ENCODE peak calls at places on chromosomes 5 and 9, in seven cellular contexts. One of them, this sample, is unnamed.

GRCh38 chr5:93583799-93584530 is 943 bp downstream of the NR2F1 start:
- DNase-seq in GM23248: peak
- DNase-seq in uterus: peak
- DNase-seq in body of pancreas: peak
- DNase-seq in GM23338: peak
- DNase-seq in A673: peak
- DNase-seq in CD4-positive, CD25-positive, alpha-beta regulatory T cell: no peak
- DNase-seq in this sample: peak

GRCh38 chr9:80175286-80175906 is 603.6 kb downstream of the TLE4 start:
- DNase-seq in CD4-positive, CD25-positive, alpha-beta regulatory T cell: no peak
- DNase-seq in GM23338: peak
- DNase-seq in uterus: no peak
- DNase-seq in body of pancreas: peak
- DNase-seq in A673: peak
- DNase-seq in GM23248: peak
- DNase-seq in this sample: no peak

GRCh38 chr5:109247943-109248342 is 161.8 kb downstream of the PJA2 start:
- DNase-seq in CD4-positive, CD25-positive, alpha-beta regulatory T cell: no peak
- DNase-seq in uterus: no peak
- DNase-seq in GM23248: no peak
- DNase-seq in body of pancreas: no peak
- DNase-seq in GM23338: no peak
- DNase-seq in A673: no peak
- DNase-seq in this sample: no peak

GRCh38 chr9:86822006-86822405 is 125.3 kb downstream of the GAS1 start:
- DNase-seq in GM23338: no peak
- DNase-seq in GM23248: no peak
- DNase-seq in uterus: no peak
- DNase-seq in body of pancreas: no peak
- DNase-seq in CD4-positive, CD25-positive, alpha-beta regulatory T cell: no peak
- DNase-seq in A673: no peak
- DNase-seq in this sample: no peak

GRCh38 chr9:98247826-98248657 is 7.4 kb downstream of the TBC1D2 start:
- DNase-seq in GM23248: peak
- DNase-seq in CD4-positive, CD25-positive, alpha-beta regulatory T cell: no peak
- DNase-seq in body of pancreas: no peak
- DNase-seq in uterus: no peak
- DNase-seq in GM23338: no peak
- DNase-seq in A673: no peak
- DNase-seq in this sample: no peak

GRCh38 chr5:123089572-123089970 is 530 bp downstream of the PRDM6 start:
- DNase-seq in uterus: no peak
- DNase-seq in A673: no peak
- DNase-seq in GM23338: peak
- DNase-seq in GM23248: peak
- DNase-seq in CD4-positive, CD25-positive, alpha-beta regulatory T cell: no peak
- DNase-seq in body of pancreas: no peak
- DNase-seq in this sample: no peak

GRCh38 chr9:124132671-124133147 is 121.1 kb downstream of the LHX2 start:
- DNase-seq in uterus: no peak
- DNase-seq in GM23338: no peak
- DNase-seq in CD4-positive, CD25-positive, alpha-beta regulatory T cell: no peak
- DNase-seq in body of pancreas: no peak
- DNase-seq in GM23248: peak
- DNase-seq in A673: no peak
- DNase-seq in this sample: no peak

GRCh38 chr5:8908055-8908683 is 637.7 kb downstream of the SEMA5A start:
- DNase-seq in GM23338: peak
- DNase-seq in body of pancreas: peak
- DNase-seq in uterus: no peak
- DNase-seq in A673: peak
- DNase-seq in CD4-positive, CD25-positive, alpha-beta regulatory T cell: no peak
- DNase-seq in GM23248: peak
- DNase-seq in this sample: no peak

GRCh38 chr9:75775173-75775572 is 115.3 kb upstream of the PCSK5 start:
- DNase-seq in CD4-positive, CD25-positive, alpha-beta regulatory T cell: no peak
- DNase-seq in GM23248: no peak
- DNase-seq in uterus: no peak
- DNase-seq in GM23338: no peak
- DNase-seq in body of pancreas: no peak
- DNase-seq in A673: no peak
- DNase-seq in this sample: no peak

GRCh38 chr5:67494186-67494842 is 297.7 kb upstream of the CD180 start:
- DNase-seq in A673: no peak
- DNase-seq in body of pancreas: no peak
- DNase-seq in GM23338: no peak
- DNase-seq in uterus: peak
- DNase-seq in GM23248: peak
- DNase-seq in CD4-positive, CD25-positive, alpha-beta regulatory T cell: no peak
- DNase-seq in this sample: no peak

GRCh38 chr5:173319610-173320100 is 8.6 kb downstream of the STC2 start:
- DNase-seq in A673: no peak
- DNase-seq in body of pancreas: no peak
- DNase-seq in uterus: no peak
- DNase-seq in CD4-positive, CD25-positive, alpha-beta regulatory T cell: no peak
- DNase-seq in GM23248: no peak
- DNase-seq in GM23338: no peak
- DNase-seq in this sample: no peak

GRCh38 chr9:123727332-123727731 is 202.6 kb downstream of the DENND1A start:
- DNase-seq in GM23248: peak
- DNase-seq in CD4-positive, CD25-positive, alpha-beta regulatory T cell: no peak
- DNase-seq in GM23338: no peak
- DNase-seq in body of pancreas: no peak
- DNase-seq in A673: no peak
- DNase-seq in uterus: no peak
- DNase-seq in this sample: no peak

GRCh38 chr9:70466976-70467551 is 52.6 kb upstream of the KLF9 start:
- DNase-seq in uterus: no peak
- DNase-seq in CD4-positive, CD25-positive, alpha-beta regulatory T cell: no peak
- DNase-seq in body of pancreas: peak
- DNase-seq in GM23248: peak
- DNase-seq in A673: no peak
- DNase-seq in GM23338: no peak
- DNase-seq in this sample: no peak

GRCh38 chr5:149381261-149381985 is 2.3 kb upstream of the IL17B start:
- DNase-seq in body of pancreas: no peak
- DNase-seq in uterus: no peak
- DNase-seq in GM23338: no peak
- DNase-seq in CD4-positive, CD25-positive, alpha-beta regulatory T cell: no peak
- DNase-seq in GM23248: no peak
- DNase-seq in A673: no peak
- DNase-seq in this sample: no peak

GRCh38 chr5:170907758-170908157 is 45.9 kb downstream of the RANBP17 start:
- DNase-seq in A673: no peak
- DNase-seq in CD4-positive, CD25-positive, alpha-beta regulatory T cell: no peak
- DNase-seq in body of pancreas: no peak
- DNase-seq in uterus: no peak
- DNase-seq in GM23248: peak
- DNase-seq in GM23338: no peak
- DNase-seq in this sample: no peak

GRCh38 chr5:108729306-108729645 is 18.4 kb upstream of the FER start:
- DNase-seq in body of pancreas: no peak
- DNase-seq in uterus: no peak
- DNase-seq in CD4-positive, CD25-positive, alpha-beta regulatory T cell: no peak
- DNase-seq in GM23338: no peak
- DNase-seq in GM23248: no peak
- DNase-seq in A673: peak
- DNase-seq in this sample: no peak

GRCh38 chr5:131379723-131380122 is 115.9 kb downstream of the CDC42SE2 start:
- DNase-seq in body of pancreas: peak
- DNase-seq in CD4-positive, CD25-positive, alpha-beta regulatory T cell: peak
- DNase-seq in uterus: no peak
- DNase-seq in A673: peak
- DNase-seq in GM23248: no peak
- DNase-seq in GM23338: no peak
- DNase-seq in this sample: peak

GRCh38 chr9:92141144-92142129 is 26.2 kb upstream of the SPTLC1 start:
- DNase-seq in GM23338: peak
- DNase-seq in A673: no peak
- DNase-seq in CD4-positive, CD25-positive, alpha-beta regulatory T cell: no peak
- DNase-seq in body of pancreas: no peak
- DNase-seq in GM23248: peak
- DNase-seq in uterus: peak
- DNase-seq in this sample: no peak
- H3K4me3 ChIP-seq in GM23338: peak
- H3K4me3 ChIP-seq in A673: peak
- H3K4me3 ChIP-seq in CD4-positive, CD25-positive, alpha-beta regulatory T cell: peak
- H3K4me3 ChIP-seq in body of pancreas: no peak
- H3K4me3 ChIP-seq in GM23248: peak
- H3K4me3 ChIP-seq in uterus: peak
- H3K4me3 ChIP-seq in this sample: no peak

DNA sequence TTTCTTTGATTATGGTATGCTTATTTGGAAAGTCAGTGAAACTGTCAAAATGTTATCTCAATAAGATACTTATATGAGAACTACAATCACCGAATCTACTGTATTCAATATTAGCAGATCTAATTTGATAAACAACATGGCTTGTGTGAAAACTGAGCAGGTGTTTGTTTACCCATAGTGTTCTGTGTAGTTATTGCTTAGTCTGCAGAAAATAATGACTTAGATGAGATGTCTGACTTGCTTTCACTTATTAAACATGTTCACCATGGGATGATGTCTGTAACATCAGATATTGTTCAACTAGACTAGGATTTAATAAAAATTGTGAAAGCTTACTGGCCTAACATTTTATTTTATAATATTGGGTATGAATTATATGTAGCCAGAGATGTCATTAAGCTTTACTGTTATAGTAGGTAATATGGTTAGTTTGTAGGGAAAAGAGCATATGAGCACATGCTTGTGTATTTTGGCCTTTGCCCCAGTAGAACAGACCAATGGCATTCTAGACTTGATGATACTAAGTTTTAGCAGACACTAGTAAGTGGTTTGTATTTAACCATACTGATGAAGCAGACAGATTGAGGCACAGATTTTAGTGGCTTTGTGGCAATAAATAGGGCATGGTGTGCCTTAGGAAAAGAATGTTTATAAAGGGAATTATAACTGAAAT is 16.4 kb downstream of the SUB1 start:
- DNase-seq in uterus: no peak
- DNase-seq in GM23338: no peak
- DNase-seq in A673: no peak
- DNase-seq in GM23248: no peak
- DNase-seq in body of pancreas: no peak
- DNase-seq in CD4-positive, CD25-positive, alpha-beta regulatory T cell: no peak
- DNase-seq in this sample: no peak
- H3K27ac ChIP-seq in uterus: no peak
- H3K27ac ChIP-seq in GM23338: no peak
- H3K27ac ChIP-seq in A673: no peak
- H3K27ac ChIP-seq in GM23248: no peak
- H3K27ac ChIP-seq in body of pancreas: no peak
- H3K27ac ChIP-seq in CD4-positive, CD25-positive, alpha-beta regulatory T cell: peak
- H3K27ac ChIP-seq in this sample: no peak

GRCh38 chr9:69036799-69037198 is 1.2 kb downstream of the FXN start:
- DNase-seq in uterus: no peak
- DNase-seq in GM23248: no peak
- DNase-seq in body of pancreas: no peak
- DNase-seq in A673: no peak
- DNase-seq in GM23338: no peak
- DNase-seq in CD4-positive, CD25-positive, alpha-beta regulatory T cell: no peak
- DNase-seq in this sample: no peak

GRCh38 chr9:69044226-69045219 is 9.0 kb downstream of the FXN start:
- DNase-seq in GM23248: peak
- DNase-seq in body of pancreas: no peak
- DNase-seq in CD4-positive, CD25-positive, alpha-beta regulatory T cell: no peak
- DNase-seq in uterus: no peak
- DNase-seq in GM23338: peak
- DNase-seq in A673: no peak
- DNase-seq in this sample: no peak

GRCh38 chr9:69035438-69036316 is at the start of gene FXN:
- DNase-seq in GM23338: peak
- DNase-seq in CD4-positive, CD25-positive, alpha-beta regulatory T cell: peak
- DNase-seq in GM23248: peak
- DNase-seq in body of pancreas: peak
- DNase-seq in A673: peak
- DNase-seq in uterus: peak
- DNase-seq in this sample: peak

GRCh38 chr9:69036319-69036718 is 767 bp downstream of the FXN start:
- DNase-seq in CD4-positive, CD25-positive, alpha-beta regulatory T cell: no peak
- DNase-seq in GM23338: peak
- DNase-seq in body of pancreas: peak
- DNase-seq in A673: no peak
- DNase-seq in GM23248: peak
- DNase-seq in uterus: no peak
- DNase-seq in this sample: no peak

GRCh38 chr9:69040646-69041045 is 5.1 kb downstream of the FXN start:
- DNase-seq in GM23248: no peak
- DNase-seq in body of pancreas: no peak
- DNase-seq in GM23338: no peak
- DNase-seq in uterus: no peak
- DNase-seq in A673: no peak
- DNase-seq in CD4-positive, CD25-positive, alpha-beta regulatory T cell: no peak
- DNase-seq in this sample: no peak
- H3K4me3 ChIP-seq in GM23248: no peak
- H3K4me3 ChIP-seq in body of pancreas: no peak
- H3K4me3 ChIP-seq in GM23338: no peak
- H3K4me3 ChIP-seq in uterus: no peak
- H3K4me3 ChIP-seq in A673: no peak
- H3K4me3 ChIP-seq in CD4-positive, CD25-positive, alpha-beta regulatory T cell: no peak
- H3K4me3 ChIP-seq in this sample: no peak

GRCh38 chr5:154767537-154767936 is 12.4 kb downstream of the LARP1 start:
- DNase-seq in GM23248: peak
- DNase-seq in uterus: no peak
- DNase-seq in GM23338: no peak
- DNase-seq in body of pancreas: no peak
- DNase-seq in CD4-positive, CD25-positive, alpha-beta regulatory T cell: no peak
- DNase-seq in A673: no peak
- DNase-seq in this sample: no peak

GRCh38 chr5:154765396-154765925 is 10.3 kb downstream of the LARP1 start:
- DNase-seq in CD4-positive, CD25-positive, alpha-beta regulatory T cell: no peak
- DNase-seq in body of pancreas: peak
- DNase-seq in A673: no peak
- DNase-seq in uterus: no peak
- DNase-seq in GM23338: no peak
- DNase-seq in GM23248: no peak
- DNase-seq in this sample: no peak

GRCh38 chr5:154770111-154770510 is 14.9 kb downstream of the LARP1 start:
- DNase-seq in GM23248: no peak
- DNase-seq in uterus: no peak
- DNase-seq in CD4-positive, CD25-positive, alpha-beta regulatory T cell: no peak
- DNase-seq in body of pancreas: no peak
- DNase-seq in GM23338: no peak
- DNase-seq in A673: no peak
- DNase-seq in this sample: no peak

GRCh38 chr5:154766558-154767281 is 11.5 kb downstream of the LARP1 start:
- DNase-seq in CD4-positive, CD25-positive, alpha-beta regulatory T cell: no peak
- DNase-seq in GM23338: no peak
- DNase-seq in A673: no peak
- DNase-seq in GM23248: no peak
- DNase-seq in uterus: no peak
- DNase-seq in body of pancreas: no peak
- DNase-seq in this sample: no peak

DNA sequence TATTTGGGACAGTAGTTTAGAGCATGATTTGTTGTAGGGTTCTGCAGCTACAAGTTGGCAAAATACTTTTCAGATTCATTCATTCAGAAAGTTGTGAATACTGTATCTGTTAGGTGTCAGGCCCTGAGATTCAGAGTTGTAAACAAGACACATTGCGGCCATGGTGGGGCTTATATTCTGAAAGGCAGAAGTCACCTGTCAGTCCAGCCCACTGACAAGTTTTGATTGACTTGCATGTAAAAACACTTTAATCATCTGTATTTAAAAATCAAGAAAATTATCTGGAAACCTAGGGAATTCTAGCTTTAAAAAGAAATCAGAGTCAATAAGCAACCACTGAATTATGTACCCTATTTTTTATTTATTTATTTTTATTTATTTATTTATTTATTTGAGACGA is 13.0 kb downstream of the LARP1 start:
- DNase-seq in A673: no peak
- DNase-seq in GM23248: no peak
- DNase-seq in GM23338: no peak
- DNase-seq in uterus: no peak
- DNase-seq in body of pancreas: no peak
- DNase-seq in CD4-positive, CD25-positive, alpha-beta regulatory T cell: no peak
- DNase-seq in this sample: no peak
- H3K27ac ChIP-seq in A673: no peak
- H3K27ac ChIP-seq in GM23248: no peak
- H3K27ac ChIP-seq in GM23338: no peak
- H3K27ac ChIP-seq in uterus: no peak
- H3K27ac ChIP-seq in body of pancreas: no peak
- H3K27ac ChIP-seq in CD4-positive, CD25-positive, alpha-beta regulatory T cell: no peak
- H3K27ac ChIP-seq in this sample: no peak